ENCODE peak calls at places on chromosomes 16 and 17, in six cellular contexts. D is ascending aorta, O is left lung, Y is left ventricle myocardium inferior, J is DND-41, M is bronchial epithelial cell. Q is an unnamed sample. For H3K36me3, the result is how much of the 10 kb centered on the place peaks cover.

GRCh38 chr17:76623271-76624146 is 20.0 kb downstream of the ST6GALNAC1 start:
- DNase-seq in D (no peak), O (peak), Y (peak), J (peak), M (peak), Q (no peak)

GRCh38 chr17:19904924-19905323 is 37.2 kb upstream of the ULK2 start:
- DNase-seq in D (peak), O (peak), Y (peak), J (no peak), M (no peak), Q (no peak)

GRCh38 chr17:63998721-63999679 is 849 bp downstream of the PRR29 start:
- DNase-seq in D (no peak), O (no peak), Y (no peak), J (no peak), M (no peak), Q (no peak)

GRCh38 chr17:30345527-30346075 is 11.7 kb upstream of the TMIGD1 start:
- DNase-seq in D (no peak), O (no peak), Y (no peak), J (no peak), M (peak), Q (no peak)

GRCh38 chr17:81807210-81807719 is 3.3 kb downstream of the GCGR start:
- DNase-seq in D (no peak), O (no peak), Y (no peak), J (no peak), M (no peak), Q (no peak)

GRCh38 chr16:3789375-3790067 is 72.2 kb upstream of the TRAP1 start:
- DNase-seq in D (no peak), O (no peak), Y (no peak), J (no peak), M (no peak), Q (no peak)

GRCh38 chr17:557371-557770 is 157.3 kb downstream of the VPS53 start:
- DNase-seq in D (no peak), O (no peak), Y (no peak), J (no peak), M (peak), Q (no peak)

GRCh38 chr17:12730931-12731521 is 58.3 kb upstream of the ARHGAP44 start:
- DNase-seq in D (peak), O (peak), Y (peak), J (no peak), M (peak), Q (no peak)

GRCh38 chr16:11670171-11671131 is 2.2 kb downstream of the SNN start:
- DNase-seq in D (no peak), O (no peak), Y (no peak), J (no peak), M (no peak), Q (no peak)

GRCh38 chr17:60461584-60461983 is 39.3 kb downstream of the CHCT1 start:
- DNase-seq in D (no peak), O (no peak), Y (no peak), J (no peak), M (no peak), Q (no peak)

GRCh38 chr16:66553223-66553622 is 847 bp downstream of the CKLF start:
- DNase-seq in D (no peak), O (no peak), Y (no peak), J (peak), M (no peak), Q (no peak)

GRCh38 chr16:49961087-49961486 is 63.9 kb upstream of the CNEP1R1 start:
- DNase-seq in D (no peak), O (no peak), Y (no peak), J (no peak), M (peak), Q (no peak)

GRCh38 chr17:77140878-77141767 is at the start of gene SEC14L1:
- DNase-seq in D (no peak), O (no peak), Y (peak), J (peak), M (no peak), Q (no peak)

GRCh38 chr16:65414284-65414984 is 292.6 kb upstream of the CDH11 start:
- DNase-seq in D (no peak), O (no peak), Y (no peak), J (no peak), M (peak), Q (peak)

GRCh38 chr16:2008009-2008526 is 1.6 kb downstream of the ZNF598 start:
- DNase-seq in D (no peak), O (no peak), Y (peak), J (peak), M (peak), Q (no peak)

GRCh38 chr17:53588317-53588716 is 234.4 kb upstream of the KIF2B start:
- DNase-seq in D (no peak), O (no peak), Y (no peak), J (no peak), M (no peak), Q (no peak)

GRCh38 chr16:60991886-60992285 is 1044.4 kb downstream of the CDH8 start:
- DNase-seq in D (no peak), O (no peak), Y (no peak), J (no peak), M (no peak), Q (no peak)

GRCh38 chr17:57927048-57927723 is 28.0 kb downstream of the CUEDC1 start:
- DNase-seq in D (no peak), O (no peak), Y (peak), J (no peak), M (no peak), Q (no peak)

GRCh38 chr16:58264961-58265479 is 29.8 kb downstream of the PRSS54 start:
- DNase-seq in D (no peak), O (no peak), Y (no peak), J (no peak), M (peak), Q (peak)

GRCh38 chr17:82932146-82933005 is 92.6 kb upstream of the ZNF750 start:
- DNase-seq in D (no peak), O (no peak), Y (peak), J (no peak), M (peak), Q (no peak)

GRCh38 chr16:397736-398332 is 835 bp downstream of the NME4 start:
- DNase-seq in D (peak), O (peak), Y (peak), J (no peak), M (peak), Q (no peak)

GRCh38 chr16:8673611-8674412 is 605 bp upstream of the ABAT start:
- DNase-seq in D (no peak), O (no peak), Y (no peak), J (no peak), M (no peak), Q (no peak)

GRCh38 chr17:50471009-50471905 is 2.6 kb upstream of the CHAD start:
- DNase-seq in D (no peak), O (no peak), Y (no peak), J (no peak), M (no peak), Q (no peak)

GRCh38 chr17:56653877-56654276 is 60.4 kb downstream of the NOG start:
- DNase-seq in D (no peak), O (no peak), Y (no peak), J (peak), M (peak), Q (peak)

GRCh38 chr17:7173687-7174602 is 5.2 kb downstream of the ASGR1 start:
- DNase-seq in D (no peak), O (peak), Y (peak), J (no peak), M (peak), Q (no peak)

GRCh38 chr17:60905709-60906108 is 228.1 kb downstream of the BCAS3 start:
- DNase-seq in D (no peak), O (no peak), Y (no peak), J (no peak), M (no peak), Q (no peak)

GRCh38 chr16:82027629-82028035 is 7.4 kb upstream of the HSD17B2 start:
- DNase-seq in D (no peak), O (no peak), Y (no peak), J (no peak), M (peak), Q (no peak)

GRCh38 chr17:54948380-54948779 is 20.1 kb downstream of the COX11 start:
- DNase-seq in D (no peak), O (no peak), Y (no peak), J (no peak), M (peak), Q (peak)

GRCh38 chr17:78668847-78669246 is 91.7 kb upstream of the DNAH17 start:
- DNase-seq in D (no peak), O (no peak), Y (no peak), J (no peak), M (no peak), Q (no peak)

GRCh38 chr17:78669256-78669974 is 92.2 kb upstream of the DNAH17 start:
- DNase-seq in D (no peak), O (peak), Y (no peak), J (no peak), M (no peak), Q (no peak)

GRCh38 chr17:78671607-78672404 is 94.6 kb upstream of the DNAH17 start:
- DNase-seq in D (no peak), O (no peak), Y (no peak), J (no peak), M (peak), Q (no peak)

GRCh38 chr17:78670850-78671291 is 93.7 kb upstream of the DNAH17 start:
- DNase-seq in D (no peak), O (peak), Y (no peak), J (no peak), M (no peak), Q (no peak)

GRCh38 chr17:78669975-78670518 is 92.9 kb upstream of the DNAH17 start:
- DNase-seq in D (no peak), O (peak), Y (no peak), J (no peak), M (no peak), Q (no peak)
- H3K4me3 ChIP-seq in D (no peak), O (no peak), Y (no peak), J (no peak), M (no peak), Q (no peak)

GRCh38 chr17:80283116-80283852 is 22.6 kb downstream of the RNF213 start:
- DNase-seq in D (no peak), O (no peak), Y (no peak), J (no peak), M (no peak), Q (no peak)

GRCh38 chr17:80287038-80287437 is 26.4 kb downstream of the RNF213 start:
- DNase-seq in D (no peak), O (no peak), Y (no peak), J (no peak), M (no peak), Q (no peak)

GRCh38 chr17:80286638-80286960 is 25.9 kb downstream of the RNF213 start:
- DNase-seq in D (no peak), O (no peak), Y (no peak), J (no peak), M (no peak), Q (no peak)

GRCh38 chr17:80285237-80285920 is 24.7 kb downstream of the RNF213 start:
- DNase-seq in D (no peak), O (no peak), Y (no peak), J (no peak), M (no peak), Q (no peak)

GRCh38 chr17:80284631-80285030 is 24.0 kb downstream of the RNF213 start:
- DNase-seq in D (no peak), O (no peak), Y (no peak), J (no peak), M (no peak), Q (no peak)
- TF ChIP-seq CTCF in D (no peak), O (no peak), Y (no peak), J (peak), M (no peak), Q (no peak)

DNA sequence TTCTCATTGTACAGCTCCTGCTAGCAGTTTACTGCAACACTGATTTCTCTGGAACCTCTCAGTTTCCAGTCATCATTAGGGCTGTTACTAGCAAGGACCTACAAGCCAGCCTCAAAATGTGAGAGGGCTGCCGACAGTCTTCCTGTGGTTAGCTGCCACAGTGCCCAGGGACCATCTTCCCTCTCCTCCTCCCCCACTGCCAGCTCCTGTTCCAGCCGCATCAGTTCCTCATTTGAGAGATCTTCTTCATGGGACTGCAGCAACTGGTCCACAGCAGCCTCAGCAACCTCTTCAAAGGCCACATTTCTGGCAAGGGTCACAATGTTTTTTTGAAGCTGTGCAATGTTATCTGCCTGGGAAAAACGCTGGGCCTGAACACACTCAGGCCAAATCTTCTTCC is 21.5 kb downstream of the DEF8 start:
- DNase-seq in D (no peak), O (peak), Y (no peak), J (no peak), M (no peak), Q (no peak)
- H3K36me3 ChIP-seq in D (under half), O (under half), Y (under half), J (under half), M (under half), Q (under half)

GRCh38 chr16:88766975-88767374 is 18.0 kb downstream of the PIEZO1 start:
- DNase-seq in D (no peak), O (no peak), Y (no peak), J (no peak), M (no peak), Q (no peak)
- H3K4me3 ChIP-seq in D (no peak), O (no peak), Y (no peak), J (no peak), M (no peak), Q (no peak)

DNA sequence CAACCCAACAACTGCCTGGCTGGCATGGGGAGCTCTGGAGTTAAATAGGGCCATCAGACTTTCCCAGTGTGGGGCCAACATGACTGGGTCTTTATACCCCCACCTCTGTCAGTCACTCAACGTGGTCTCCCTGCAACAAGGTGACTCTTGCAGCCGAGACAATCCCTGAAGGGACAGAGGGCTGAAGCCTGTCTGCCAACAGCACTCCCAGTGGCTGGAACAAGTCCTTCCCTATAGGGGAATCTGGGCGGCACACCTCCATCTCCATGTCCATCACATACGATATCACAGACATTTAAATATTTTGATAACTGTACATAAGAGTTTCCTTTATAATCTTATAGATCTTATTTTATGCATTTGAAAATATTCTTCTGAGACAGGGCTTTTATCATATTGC is 4.8 kb upstream of the MAPT start:
- DNase-seq in D (no peak), O (no peak), Y (no peak), J (no peak), M (no peak), Q (no peak)
- TF ChIP-seq CTCF in D (no peak), O (no peak), Y (peak), J (peak), M (peak), Q (peak)

GRCh38 chr17:65530158-65530984 is 31.1 kb downstream of the AXIN2 start:
- DNase-seq in D (no peak), O (no peak), Y (no peak), J (peak), M (no peak), Q (no peak)

GRCh38 chr17:65529761-65530157 is 31.7 kb downstream of the AXIN2 start:
- DNase-seq in D (no peak), O (no peak), Y (no peak), J (no peak), M (no peak), Q (no peak)

GRCh38 chr17:65527381-65527780 is 34.1 kb downstream of the AXIN2 start:
- DNase-seq in D (no peak), O (no peak), Y (no peak), J (no peak), M (no peak), Q (no peak)

GRCh38 chr17:65527857-65528591 is 33.4 kb downstream of the AXIN2 start:
- DNase-seq in D (no peak), O (no peak), Y (no peak), J (no peak), M (no peak), Q (no peak)

DNA sequence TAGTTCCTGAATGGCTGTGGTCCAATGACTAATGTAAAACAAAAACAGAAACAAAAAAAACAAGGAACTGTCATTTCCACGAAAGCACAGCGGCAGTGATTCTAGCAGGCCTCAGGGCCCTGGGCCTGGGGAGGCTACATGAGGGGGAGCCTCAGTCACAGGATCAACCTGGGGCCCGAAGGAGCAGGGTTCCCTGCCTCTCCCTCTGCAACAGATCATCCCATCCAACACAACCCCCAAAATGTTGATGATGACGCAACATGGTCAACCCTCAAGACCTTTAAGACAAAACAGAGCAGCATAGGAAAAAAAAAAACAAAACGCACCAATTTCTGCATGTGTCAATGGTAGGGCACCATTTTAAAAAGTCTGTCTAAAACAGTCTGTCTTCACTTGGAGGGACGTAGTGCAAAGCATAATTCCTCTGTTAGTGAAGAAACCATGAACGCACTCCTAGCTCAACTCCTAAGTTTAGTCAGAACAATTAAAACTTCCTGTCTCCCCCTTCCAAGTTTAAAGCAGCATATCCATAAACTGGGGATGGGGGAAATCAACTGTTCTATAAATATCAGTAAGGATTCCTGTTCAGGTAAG is 32.3 kb downstream of the AXIN2 start:
- DNase-seq in D (no peak), O (no peak), Y (no peak), J (no peak), M (no peak), Q (no peak)
- H3K36me3 ChIP-seq in D (under half), O (under half), Y (under half), J (under half), M (under half), Q (under half)

GRCh38 chr16:15523092-15523541 is 88.7 kb downstream of the BMERB1 start:
- DNase-seq in D (no peak), O (peak), Y (peak), J (no peak), M (no peak), Q (no peak)
- H3K4me3 ChIP-seq in D (no peak), O (peak), Y (no peak), J (no peak), M (no peak), Q (no peak)

GRCh38 chr17:3448059-3448630 is 14.5 kb upstream of the OR1E2 start:
- DNase-seq in D (no peak), O (no peak), Y (no peak), J (no peak), M (peak), Q (no peak)

DNA sequence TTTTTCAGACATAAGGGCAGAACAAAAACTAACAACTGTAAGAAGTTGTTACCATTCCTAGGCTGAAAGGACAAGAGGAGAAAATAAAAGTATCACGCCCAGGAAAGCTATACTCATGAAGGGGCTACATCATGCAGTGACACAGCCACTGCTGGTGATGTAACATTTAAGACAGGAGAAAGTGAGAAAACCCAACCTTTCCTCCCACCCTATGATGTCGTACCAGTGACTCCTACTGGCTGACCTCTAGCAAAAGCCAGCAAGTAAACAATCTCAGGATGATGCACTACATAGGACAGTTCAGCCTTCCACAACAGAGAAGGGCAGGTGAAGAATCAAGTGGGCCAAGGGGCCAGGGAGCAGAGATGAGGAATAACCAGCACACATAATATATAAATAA is 14.0 kb upstream of the OR1E2 start:
- DNase-seq in D (no peak), O (no peak), Y (no peak), J (no peak), M (peak), Q (no peak)
- TF ChIP-seq CTCF in D (no peak), O (no peak), Y (no peak), J (peak), M (no peak), Q (no peak)

Q was measured in kidney epithelial cell.